ENCODE peak calls at places on chromosomes 16 and 17, in four cellular contexts. One of them, this sample, is unnamed.

GRCh38 chr16:31335431-31335830 is 19.5 kb upstream of the ITGAX start:
- DNase-seq in CD4-positive, alpha-beta memory T cell: no peak
- DNase-seq in ELF-1: no peak
- DNase-seq in AG10803: no peak
- DNase-seq in this sample: no peak

GRCh38 chr16:12257926-12258561 is 281.5 kb downstream of the SNX29 start:
- DNase-seq in CD4-positive, alpha-beta memory T cell: no peak
- DNase-seq in ELF-1: peak
- DNase-seq in AG10803: no peak
- DNase-seq in this sample: no peak

GRCh38 chr16:31131416-31131815 is 4.1 kb downstream of the PRSS8 start:
- DNase-seq in CD4-positive, alpha-beta memory T cell: no peak
- DNase-seq in ELF-1: no peak
- DNase-seq in AG10803: no peak
- DNase-seq in this sample: no peak

GRCh38 chr16:3863587-3863986 is 16.9 kb downstream of the CREBBP start:
- DNase-seq in CD4-positive, alpha-beta memory T cell: no peak
- DNase-seq in ELF-1: no peak
- DNase-seq in AG10803: no peak
- DNase-seq in this sample: no peak

GRCh38 chr16:18802755-18803218 is 1.4 kb upstream of the ARL6IP1 start:
- DNase-seq in CD4-positive, alpha-beta memory T cell: no peak
- DNase-seq in ELF-1: no peak
- DNase-seq in AG10803: no peak
- DNase-seq in this sample: no peak

GRCh38 chr17:63697341-63698286 is 2.3 kb downstream of the LIMD2 start:
- DNase-seq in CD4-positive, alpha-beta memory T cell: peak
- DNase-seq in ELF-1: peak
- DNase-seq in AG10803: peak
- DNase-seq in this sample: peak

GRCh38 chr16:84806890-84807258 is 12.9 kb upstream of the CRISPLD2 start:
- DNase-seq in CD4-positive, alpha-beta memory T cell: no peak
- DNase-seq in ELF-1: no peak
- DNase-seq in AG10803: no peak
- DNase-seq in this sample: no peak

GRCh38 chr17:68771867-68772515 is 170.8 kb upstream of the FAM20A start:
- DNase-seq in CD4-positive, alpha-beta memory T cell: no peak
- DNase-seq in ELF-1: peak
- DNase-seq in AG10803: peak
- DNase-seq in this sample: peak